ENCODE peak calls at places on chromosome 18, in five cellular contexts. One of them, this sample, is unnamed.

GRCh38 chr18:840080-840408 is 28.0 kb upstream of the YES1 start:
- DNase-seq in nucleus accumbens: no peak
- DNase-seq in OCI-M1: peak
- DNase-seq in anterior cingulate cortex: no peak
- DNase-seq in fibroblast of the conjunctiva: no peak
- DNase-seq in this sample: no peak

GRCh38 chr18:950026-950631 is 45.5 kb downstream of the ADCYAP1 start:
- DNase-seq in nucleus accumbens: no peak
- DNase-seq in OCI-M1: no peak
- DNase-seq in anterior cingulate cortex: no peak
- DNase-seq in fibroblast of the conjunctiva: no peak
- DNase-seq in this sample: no peak

GRCh38 chr18:9846162-9846915 is 39.4 kb upstream of the TXNDC2 start:
- DNase-seq in nucleus accumbens: no peak
- DNase-seq in OCI-M1: no peak
- DNase-seq in anterior cingulate cortex: no peak
- DNase-seq in fibroblast of the conjunctiva: no peak
- DNase-seq in this sample: no peak

GRCh38 chr18:9743200-9744016 is 35.3 kb downstream of the RAB31 start:
- DNase-seq in nucleus accumbens: no peak
- DNase-seq in OCI-M1: peak
- DNase-seq in anterior cingulate cortex: no peak
- DNase-seq in fibroblast of the conjunctiva: peak
- DNase-seq in this sample: peak

GRCh38 chr18:47174545-47175116 is 1.5 kb downstream of the IER3IP1 start:
- DNase-seq in nucleus accumbens: no peak
- DNase-seq in OCI-M1: no peak
- DNase-seq in anterior cingulate cortex: no peak
- DNase-seq in fibroblast of the conjunctiva: no peak
- DNase-seq in this sample: no peak

GRCh38 chr18:7945882-7946281 is 378.8 kb downstream of the PTPRM start:
- DNase-seq in nucleus accumbens: no peak
- DNase-seq in OCI-M1: no peak
- DNase-seq in anterior cingulate cortex: no peak
- DNase-seq in fibroblast of the conjunctiva: peak
- DNase-seq in this sample: peak

GRCh38 chr18:51039138-51040112 is 9.4 kb downstream of the SMAD4 start:
- DNase-seq in nucleus accumbens: no peak
- DNase-seq in OCI-M1: peak
- DNase-seq in anterior cingulate cortex: no peak
- DNase-seq in fibroblast of the conjunctiva: no peak
- DNase-seq in this sample: no peak

GRCh38 chr18:41075212-41075611 is 879.8 kb upstream of the PIK3C3 start:
- DNase-seq in nucleus accumbens: no peak
- DNase-seq in OCI-M1: no peak
- DNase-seq in anterior cingulate cortex: no peak
- DNase-seq in fibroblast of the conjunctiva: no peak
- DNase-seq in this sample: peak

GRCh38 chr18:24465491-24465890 is 5.1 kb downstream of the HRH4 start:
- DNase-seq in nucleus accumbens: no peak
- DNase-seq in OCI-M1: no peak
- DNase-seq in anterior cingulate cortex: no peak
- DNase-seq in fibroblast of the conjunctiva: no peak
- DNase-seq in this sample: no peak

GRCh38 chr18:74540689-74541421 is 6.6 kb downstream of the CNDP1 start:
- DNase-seq in nucleus accumbens: no peak
- DNase-seq in OCI-M1: no peak
- DNase-seq in anterior cingulate cortex: no peak
- DNase-seq in fibroblast of the conjunctiva: no peak
- DNase-seq in this sample: no peak

GRCh38 chr18:79241755-79242154 is 154.0 kb upstream of the NFATC1 start:
- DNase-seq in nucleus accumbens: no peak
- DNase-seq in OCI-M1: no peak
- DNase-seq in anterior cingulate cortex: no peak
- DNase-seq in fibroblast of the conjunctiva: no peak
- DNase-seq in this sample: no peak

GRCh38 chr18:51666717-51667320 is 469.3 kb upstream of the MEX3C start:
- DNase-seq in nucleus accumbens: peak
- DNase-seq in OCI-M1: no peak
- DNase-seq in anterior cingulate cortex: peak
- DNase-seq in fibroblast of the conjunctiva: no peak
- DNase-seq in this sample: no peak

GRCh38 chr18:78771496-78772368 is 207.9 kb upstream of the SALL3 start:
- DNase-seq in nucleus accumbens: no peak
- DNase-seq in OCI-M1: no peak
- DNase-seq in anterior cingulate cortex: no peak
- DNase-seq in fibroblast of the conjunctiva: no peak
- DNase-seq in this sample: no peak

GRCh38 chr18:2114765-2115164 is 456.5 kb downstream of the METTL4 start:
- DNase-seq in nucleus accumbens: no peak
- DNase-seq in OCI-M1: no peak
- DNase-seq in anterior cingulate cortex: no peak
- DNase-seq in fibroblast of the conjunctiva: no peak
- DNase-seq in this sample: no peak

GRCh38 chr18:58661423-58661822 is 9.8 kb upstream of the MALT1 start:
- DNase-seq in nucleus accumbens: no peak
- DNase-seq in OCI-M1: peak
- DNase-seq in anterior cingulate cortex: no peak
- DNase-seq in fibroblast of the conjunctiva: no peak
- DNase-seq in this sample: no peak

GRCh38 chr18:63271881-63272299 is 47.7 kb downstream of the BCL2 start:
- DNase-seq in nucleus accumbens: no peak
- DNase-seq in OCI-M1: peak
- DNase-seq in anterior cingulate cortex: no peak
- DNase-seq in fibroblast of the conjunctiva: no peak
- DNase-seq in this sample: no peak

GRCh38 chr18:48819781-48820482 is 130.8 kb downstream of the SMAD7 start:
- DNase-seq in nucleus accumbens: no peak
- DNase-seq in OCI-M1: no peak
- DNase-seq in anterior cingulate cortex: no peak
- DNase-seq in fibroblast of the conjunctiva: no peak
- DNase-seq in this sample: no peak

GRCh38 chr18:13136689-13137040 is 81.9 kb upstream of the LDLRAD4 start:
- DNase-seq in nucleus accumbens: no peak
- DNase-seq in OCI-M1: no peak
- DNase-seq in anterior cingulate cortex: no peak
- DNase-seq in fibroblast of the conjunctiva: no peak
- DNase-seq in this sample: no peak

GRCh38 chr18:79395761-79396404 is at the start of gene NFATC1:
- DNase-seq in nucleus accumbens: no peak
- DNase-seq in OCI-M1: peak
- DNase-seq in anterior cingulate cortex: no peak
- DNase-seq in fibroblast of the conjunctiva: no peak
- DNase-seq in this sample: no peak

GRCh38 chr18:58565021-58565420 is 63.9 kb downstream of the ALPK2 start:
- DNase-seq in nucleus accumbens: no peak
- DNase-seq in OCI-M1: peak
- DNase-seq in anterior cingulate cortex: no peak
- DNase-seq in fibroblast of the conjunctiva: no peak
- DNase-seq in this sample: no peak

GRCh38 chr18:61129001-61129400 is 204.2 kb upstream of the CDH20 start:
- DNase-seq in nucleus accumbens: no peak
- DNase-seq in OCI-M1: no peak
- DNase-seq in anterior cingulate cortex: no peak
- DNase-seq in fibroblast of the conjunctiva: no peak
- DNase-seq in this sample: no peak

GRCh38 chr18:22691988-22692710 is 241.0 kb upstream of the RBBP8 start:
- DNase-seq in nucleus accumbens: no peak
- DNase-seq in OCI-M1: peak
- DNase-seq in anterior cingulate cortex: no peak
- DNase-seq in fibroblast of the conjunctiva: peak
- DNase-seq in this sample: peak

GRCh38 chr18:79581406-79581805 is 98.2 kb upstream of the CTDP1 start:
- DNase-seq in nucleus accumbens: no peak
- DNase-seq in OCI-M1: no peak
- DNase-seq in anterior cingulate cortex: no peak
- DNase-seq in fibroblast of the conjunctiva: no peak
- DNase-seq in this sample: no peak

GRCh38 chr18:23890589-23890988 is 124.0 kb upstream of the TTC39C start:
- DNase-seq in nucleus accumbens: no peak
- DNase-seq in OCI-M1: no peak
- DNase-seq in anterior cingulate cortex: no peak
- DNase-seq in fibroblast of the conjunctiva: no peak
- DNase-seq in this sample: peak

GRCh38 chr18:35500113-35500512 is 2.4 kb upstream of the INO80C start:
- DNase-seq in nucleus accumbens: no peak
- DNase-seq in OCI-M1: no peak
- DNase-seq in anterior cingulate cortex: no peak
- DNase-seq in fibroblast of the conjunctiva: no peak
- DNase-seq in this sample: no peak

GRCh38 chr18:63550068-63550467 is 7.9 kb downstream of the SERPINB12 start:
- DNase-seq in nucleus accumbens: no peak
- DNase-seq in OCI-M1: no peak
- DNase-seq in anterior cingulate cortex: no peak
- DNase-seq in fibroblast of the conjunctiva: no peak
- DNase-seq in this sample: no peak

GRCh38 chr18:21362921-21363320 is 120.9 kb downstream of the GREB1L start:
- DNase-seq in nucleus accumbens: no peak
- DNase-seq in OCI-M1: no peak
- DNase-seq in anterior cingulate cortex: no peak
- DNase-seq in fibroblast of the conjunctiva: no peak
- DNase-seq in this sample: peak